ENCODE peak calls at places on chromosomes 1 and 21, in seven cellular contexts. W, I, Z, A, J, Y and K are unnamed samples.

GRCh38 chr1:88867743-88868521 is 23.4 kb downstream of the GTF2B start:
- DNase-seq in A (no peak), I (no peak), J (no peak), Z (no peak), W (no peak), Y (no peak), K (no peak)

GRCh38 chr1:160018900-160019299 is 12.9 kb downstream of the PIGM start:
- DNase-seq in I (no peak), J (no peak), Y (no peak), W (no peak), A (no peak), Z (no peak), K (no peak)

GRCh38 chr1:77678628-77679610 is 3.5 kb downstream of the ZZZ3 start:
- DNase-seq in A (no peak), Z (no peak), J (no peak), Y (no peak), W (no peak), I (no peak), K (no peak)

GRCh38 chr1:198611219-198611618 is 27.6 kb upstream of the PTPRC start:
- DNase-seq in I (no peak), Y (no peak), A (no peak), W (no peak), Z (no peak), J (no peak), K (no peak)

GRCh38 chr1:223712184-223712855 is at the start of gene CAPN2:
- DNase-seq in Y (no peak), Z (no peak), A (peak), W (no peak), J (peak), I (peak), K (peak)

GRCh38 chr1:216902669-216903388 is 179.6 kb upstream of the ESRRG start:
- DNase-seq in A (no peak), W (no peak), Z (peak), J (no peak), Y (no peak), I (no peak), K (no peak)

GRCh38 chr1:116128669-116129068 is 17.5 kb downstream of the MAB21L3 start:
- DNase-seq in J (no peak), I (no peak), W (no peak), Z (no peak), Y (no peak), A (no peak), K (no peak)

GRCh38 chr1:245084551-245084950 is 70.2 kb upstream of the KIF26B start:
- DNase-seq in A (no peak), Y (no peak), Z (no peak), I (no peak), W (no peak), J (no peak), K (no peak)

GRCh38 chr1:229940689-229941088 is 126.3 kb upstream of the GALNT2 start:
- DNase-seq in W (no peak), Y (no peak), I (no peak), Z (no peak), J (no peak), A (no peak), K (no peak)

GRCh38 chr1:155078496-155079209 is at the start of gene EFNA3:
- DNase-seq in A (peak), I (peak), Y (no peak), W (no peak), J (peak), Z (no peak), K (peak)

GRCh38 chr1:201261771-201262547 is 21.3 kb upstream of the PKP1 start:
- DNase-seq in Z (no peak), W (no peak), Y (no peak), J (no peak), I (no peak), A (peak), K (no peak)

GRCh38 chr1:185733818-185734709 is at the start of gene HMCN1:
- DNase-seq in I (peak), Z (peak), W (peak), Y (no peak), A (peak), J (no peak), K (no peak)

GRCh38 chr21:37145635-37146111 is 72.6 kb downstream of the TTC3 start:
- DNase-seq in J (no peak), I (no peak), W (no peak), Z (no peak), Y (no peak), A (no peak), K (no peak)

GRCh38 chr1:199018471-199019135 is 379.8 kb downstream of the PTPRC start:
- DNase-seq in W (no peak), I (no peak), J (no peak), Y (no peak), A (no peak), Z (no peak), K (no peak)

GRCh38 chr1:169511339-169512028 is 25.7 kb upstream of the SLC19A2 start:
- DNase-seq in Z (no peak), I (no peak), J (no peak), W (no peak), Y (no peak), A (no peak), K (no peak)

GRCh38 chr1:186008920-186009737 is 274.9 kb downstream of the HMCN1 start:
- DNase-seq in Y (no peak), A (no peak), W (no peak), Z (no peak), J (no peak), I (no peak), K (no peak)

GRCh38 chr1:3245768-3246167 is 176.8 kb downstream of the PRDM16 start:
- DNase-seq in I (no peak), W (no peak), Z (no peak), J (no peak), Y (no peak), A (no peak), K (no peak)

GRCh38 chr1:99970713-99971255 is 988 bp downstream of the SLC35A3 start:
- DNase-seq in A (no peak), Y (no peak), I (no peak), Z (no peak), J (no peak), W (no peak), K (no peak)

GRCh38 chr1:150576794-150577556 is 2.4 kb downstream of the MCL1 start:
- DNase-seq in I (no peak), A (no peak), Y (no peak), Z (peak), J (no peak), W (no peak), K (no peak)

GRCh38 chr1:169361281-169361680 is 6.3 kb downstream of the NME7 start:
- DNase-seq in A (no peak), Y (no peak), Z (no peak), W (no peak), J (no peak), I (no peak), K (no peak)

GRCh38 chr1:32178380-32179192 is 889 bp upstream of the TXLNA start:
- DNase-seq in W (no peak), I (no peak), Y (no peak), A (no peak), J (no peak), Z (peak), K (no peak)

GRCh38 chr1:34781844-34782391 is 904 bp downstream of the GJB3 start:
- DNase-seq in W (no peak), A (no peak), I (no peak), J (no peak), Z (no peak), Y (no peak), K (no peak)

GRCh38 chr1:155466996-155467395 is 95.6 kb downstream of the ASH1L start:
- DNase-seq in W (no peak), Y (no peak), Z (no peak), J (no peak), I (no peak), A (no peak), K (no peak)

GRCh38 chr1:227885648-227886502 is 61.9 kb downstream of the WNT9A start:
- DNase-seq in Z (no peak), A (peak), W (no peak), J (peak), I (peak), Y (no peak), K (no peak)

GRCh38 chr1:218994615-218995014 is 179.1 kb upstream of the LYPLAL1 start:
- DNase-seq in W (no peak), Z (no peak), Y (no peak), J (no peak), A (no peak), I (no peak), K (no peak)

GRCh38 chr1:27727126-27727525 is 1.4 kb downstream of the FAM76A start:
- DNase-seq in I (no peak), W (no peak), Y (no peak), J (no peak), A (no peak), Z (no peak), K (no peak)

GRCh38 chr21:31992391-31992790 is 119.6 kb downstream of the HUNK start:
- DNase-seq in Y (no peak), Z (no peak), I (no peak), W (no peak), J (no peak), A (no peak), K (no peak)
- TF ChIP-seq TAF1 in Y (no peak), Z (no peak), I (no peak), W (no peak), J (no peak), A (no peak), K (no peak)

DNA sequence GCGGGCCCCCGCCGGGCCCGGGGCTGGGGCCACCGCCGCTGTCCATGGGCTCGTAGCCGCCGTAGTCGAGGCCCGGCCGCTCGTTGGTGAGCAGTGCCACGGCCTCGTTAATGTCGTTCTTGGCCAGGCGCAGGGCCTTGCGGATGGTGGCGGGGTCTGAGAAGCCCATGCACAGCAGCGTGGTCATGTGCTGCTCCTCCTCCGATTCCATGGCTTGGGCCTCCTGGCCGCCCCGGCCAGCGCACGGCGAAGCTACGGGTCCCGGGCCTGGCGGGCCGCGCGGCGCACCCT is 316 bp downstream of the USP24 start:
- DNase-seq in I (no peak), A (peak), J (no peak), Y (no peak), Z (no peak), W (no peak), K (no peak)
- TF ChIP-seq TAF1 in I (no peak), A (no peak), J (no peak), Y (no peak), Z (no peak), W (no peak), K (no peak)

DNA sequence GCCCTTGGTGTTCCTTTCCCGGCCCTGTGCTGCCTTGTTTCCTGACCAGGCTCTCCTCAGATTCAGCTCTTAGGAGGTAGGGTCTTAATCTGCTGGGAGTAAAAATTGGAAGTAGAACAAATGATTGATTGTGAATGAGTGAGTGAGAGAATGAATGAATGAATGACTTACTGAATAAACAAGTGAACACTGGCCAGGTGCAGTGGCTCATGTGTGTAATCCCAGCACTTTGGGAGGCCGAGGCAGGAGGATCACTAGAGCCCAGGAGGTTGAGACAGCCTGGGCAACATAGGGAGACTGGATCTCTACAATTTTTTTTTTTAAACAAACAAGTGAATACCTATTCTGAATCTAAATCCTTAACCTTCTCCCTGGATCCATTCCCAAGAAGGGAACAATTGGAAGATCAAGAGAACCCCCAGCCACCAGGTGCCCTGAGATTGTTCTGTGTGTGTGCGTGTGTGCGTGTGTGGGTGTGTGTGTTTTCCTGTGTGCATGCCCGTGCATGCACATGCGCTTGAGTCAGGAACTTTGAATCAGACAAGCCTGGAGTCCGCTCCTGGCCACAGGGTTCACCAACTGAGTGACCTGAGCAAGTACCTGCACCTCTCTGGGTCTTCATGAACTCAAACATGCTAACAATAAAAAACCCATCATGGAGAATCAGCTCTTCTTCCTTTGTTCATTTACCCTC is 24.3 kb upstream of the CITED4 start:
- DNase-seq in I (no peak), A (no peak), J (no peak), Z (no peak), W (no peak), Y (no peak), K (no peak)
- TF ChIP-seq TAF1 in I (no peak), A (no peak), J (no peak), Z (no peak), W (no peak), Y (no peak), K (no peak)

DNA sequence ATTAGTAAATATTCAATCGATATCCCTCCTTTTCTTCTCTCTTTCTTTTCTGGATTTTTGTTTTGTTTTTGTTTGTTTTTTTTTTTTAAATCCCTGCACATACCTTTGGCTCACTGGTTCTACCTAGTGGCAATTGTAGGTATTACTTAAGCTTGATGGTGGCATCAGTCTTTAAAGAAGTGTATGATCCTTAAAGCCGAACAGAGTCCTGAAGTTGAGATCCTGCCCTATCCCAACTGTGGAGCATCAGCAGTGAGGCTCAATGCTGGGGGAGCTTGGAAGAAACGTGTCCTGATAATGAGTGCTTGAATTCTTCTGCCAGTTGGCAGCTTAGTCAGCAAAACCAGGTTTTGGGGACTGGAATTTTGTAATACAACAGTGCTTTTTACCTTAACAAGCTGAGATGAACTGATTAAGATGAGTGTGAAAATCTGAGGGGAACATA is 60.8 kb downstream of the FASLG start:
- DNase-seq in I (peak), Y (no peak), Z (peak), J (no peak), A (peak), W (no peak), K (no peak)
- TF ChIP-seq TAF1 in I (no peak), Y (no peak), Z (no peak), J (no peak), A (no peak), W (no peak), K (no peak)

GRCh38 chr1:25074828-25075227 is 144.8 kb upstream of the RUNX3 start:
- DNase-seq in A (no peak), Y (no peak), I (no peak), J (no peak), Z (no peak), W (no peak), K (no peak)

GRCh38 chr1:25074326-25074725 is 144.2 kb upstream of the RUNX3 start:
- DNase-seq in Z (no peak), A (no peak), J (no peak), I (no peak), Y (no peak), W (no peak), K (no peak)

GRCh38 chr1:25068829-25069228 is 138.8 kb upstream of the RUNX3 start:
- DNase-seq in I (peak), J (no peak), W (no peak), A (no peak), Z (no peak), Y (no peak), K (no peak)

GRCh38 chr1:25073640-25074270 is 143.7 kb upstream of the RUNX3 start:
- DNase-seq in Z (no peak), A (no peak), Y (no peak), W (no peak), J (no peak), I (no peak), K (no peak)

DNA sequence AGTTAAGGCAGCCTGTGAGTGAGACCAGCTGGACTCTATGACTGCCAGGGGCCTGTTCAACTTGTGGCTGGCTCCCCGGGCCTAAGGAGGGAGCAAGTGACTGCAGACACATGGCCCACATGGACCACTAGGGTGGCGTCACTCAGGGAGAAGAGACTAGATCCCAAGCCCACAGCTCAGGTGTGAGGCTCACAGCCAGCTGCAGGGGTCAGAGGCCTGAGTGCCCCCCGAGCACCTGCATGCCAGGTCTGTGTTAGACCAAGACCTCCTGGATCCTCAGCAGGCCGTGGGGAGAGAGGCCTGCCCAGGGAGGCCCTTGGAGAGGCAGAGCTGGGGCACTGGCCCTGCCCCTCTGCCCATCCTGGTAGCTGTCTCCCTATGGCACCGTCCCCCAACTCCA is 142.4 kb upstream of the RUNX3 start:
- DNase-seq in A (no peak), Y (no peak), J (no peak), I (no peak), Z (no peak), W (no peak), K (no peak)
- TF ChIP-seq TAF1 in A (no peak), Y (no peak), J (no peak), I (no peak), Z (no peak), W (no peak), K (no peak)

GRCh38 chr21:19458295-19458694 is 1054.7 kb upstream of the TMPRSS15 start:
- DNase-seq in A (no peak), J (no peak), Y (no peak), Z (no peak), I (no peak), W (no peak), K (no peak)
- TF ChIP-seq TAF1 in A (no peak), J (no peak), Y (no peak), Z (no peak), I (no peak), W (no peak), K (no peak)

DNA sequence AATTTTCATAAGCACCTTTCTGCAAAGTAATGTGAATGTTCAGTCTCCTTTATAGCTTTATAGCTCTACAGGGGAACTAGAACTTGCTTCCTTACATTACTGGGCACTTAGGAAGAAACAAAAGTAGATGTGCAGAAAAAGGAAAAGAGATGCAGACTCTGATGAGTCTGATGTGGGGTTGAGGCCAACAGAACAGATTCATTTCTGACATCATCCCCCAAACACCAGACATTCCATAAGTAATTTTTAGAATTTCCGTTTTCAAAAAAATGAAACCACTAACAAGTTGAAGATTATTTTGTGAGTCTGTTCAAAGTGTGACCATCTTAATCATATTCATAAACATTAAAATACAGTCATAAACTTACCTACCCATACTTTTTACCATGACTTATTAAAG is 96.0 kb downstream of the NRIP1 start:
- DNase-seq in I (no peak), A (no peak), Y (no peak), W (no peak), J (no peak), Z (no peak), K (no peak)
- TF ChIP-seq TAF1 in I (no peak), A (no peak), Y (no peak), W (no peak), J (no peak), Z (no peak), K (no peak)

GRCh38 chr1:200130552-200130951 is 103.0 kb downstream of the NR5A2 start:
- DNase-seq in I (no peak), W (no peak), Z (no peak), A (no peak), Y (no peak), J (no peak), K (no peak)
- TF ChIP-seq TAF1 in I (no peak), W (no peak), Z (no peak), A (no peak), Y (no peak), J (no peak), K (no peak)

GRCh38 chr1:166974647-166975345 is 544 bp downstream of the ILDR2 start:
- DNase-seq in Z (no peak), A (no peak), I (no peak), W (no peak), Y (no peak), J (no peak), K (no peak)
- TF ChIP-seq TAF1 in Z (no peak), A (no peak), I (no peak), W (no peak), Y (no peak), J (no peak), K (no peak)

DNA sequence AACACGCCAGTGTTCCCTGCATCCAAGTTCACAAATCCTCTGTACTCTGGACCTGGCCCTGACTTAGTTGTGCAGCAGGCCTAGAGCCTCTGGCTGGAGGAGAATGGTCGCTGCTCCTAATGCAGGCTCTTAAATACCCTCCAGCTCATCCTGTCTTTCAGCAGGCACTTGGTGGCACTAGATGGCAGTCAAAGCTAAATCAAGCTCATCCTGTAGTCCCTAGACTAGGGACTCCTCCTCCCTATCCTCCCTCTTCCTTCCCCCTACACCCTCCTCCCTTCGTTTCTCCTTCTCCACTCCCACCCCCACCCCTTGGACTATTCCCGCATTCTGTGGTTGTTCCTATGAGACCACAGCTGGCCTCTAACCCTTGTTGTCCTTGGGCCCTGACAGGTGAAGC is 41.5 kb upstream of the MTR start:
- DNase-seq in Z (peak), Y (no peak), J (no peak), A (peak), W (peak), I (peak), K (no peak)
- TF ChIP-seq TAF1 in Z (no peak), Y (no peak), J (no peak), A (no peak), W (no peak), I (no peak), K (no peak)